ENCODE peak calls at places on chromosome 15, in nine cellular contexts. Z, V, C, X, G, K, A, O and L are unnamed samples.

GRCh38 chr15:101152914-101153313 is 98.9 kb downstream of the CHSY1 start:
- DNase-seq in Z (no peak), V (no peak), C (no peak), X (no peak), G (no peak), K (no peak), A (no peak), O (no peak), L (no peak)

GRCh38 chr15:41544650-41545015 is 576 bp upstream of the RPAP1 start:
- DNase-seq in Z (peak), V (no peak), C (no peak), X (peak), G (no peak), K (peak), A (no peak), O (peak), L (no peak)

GRCh38 chr15:55106155-55106554 is 90.6 kb downstream of the RSL24D1 start:
- DNase-seq in Z (no peak), V (no peak), C (no peak), X (no peak), G (no peak), K (no peak), A (no peak), O (no peak), L (no peak)

GRCh38 chr15:43955140-43955539 is 128.3 kb downstream of the WDR76 start:
- DNase-seq in Z (no peak), V (no peak), C (no peak), X (no peak), G (no peak), K (no peak), A (no peak), O (no peak), L (no peak)

GRCh38 chr15:60328852-60329443 is 68.8 kb downstream of the ANXA2 start:
- DNase-seq in Z (no peak), V (no peak), C (no peak), X (no peak), G (no peak), K (peak), A (peak), O (no peak), L (no peak)

GRCh38 chr15:68816795-68817303 is 3.8 kb downstream of the ANP32A start:
- DNase-seq in Z (no peak), V (no peak), C (no peak), X (no peak), G (no peak), K (peak), A (no peak), O (no peak), L (no peak)

GRCh38 chr15:78372880-78373279 is 32.7 kb downstream of the CRABP1 start:
- DNase-seq in Z (no peak), V (no peak), C (no peak), X (no peak), G (no peak), K (peak), A (no peak), O (no peak), L (no peak)

GRCh38 chr15:66779331-66780009 is 77.4 kb downstream of the SMAD6 start:
- DNase-seq in Z (no peak), V (no peak), C (no peak), X (no peak), G (no peak), K (no peak), A (no peak), O (no peak), L (no peak)

GRCh38 chr15:27412413-27412812 is 441.4 kb downstream of the GABRG3 start:
- DNase-seq in Z (no peak), V (no peak), C (no peak), X (no peak), G (no peak), K (no peak), A (no peak), O (no peak), L (no peak)

GRCh38 chr15:59074607-59075006 is 30.3 kb upstream of the CCNB2 start:
- DNase-seq in Z (no peak), V (no peak), C (no peak), X (no peak), G (no peak), K (no peak), A (no peak), O (no peak), L (no peak)

GRCh38 chr15:45849136-45849535 is 214.3 kb downstream of the SQOR start:
- DNase-seq in Z (no peak), V (no peak), C (no peak), X (no peak), G (peak), K (no peak), A (no peak), O (no peak), L (peak)